ENCODE peak calls at places on chromosomes 2 and 18, in five cellular contexts. G, O, L, I and B are unnamed samples.

GRCh38 chr2:207662203-207662602 is 37.0 kb upstream of the METTL21A start:
- DNase-seq in G (no peak), O (no peak), L (no peak), I (no peak), B (no peak)

GRCh38 chr2:60984717-60985116 is 32.8 kb upstream of the PEX13 start:
- DNase-seq in G (no peak), O (no peak), L (no peak), I (no peak), B (no peak)

GRCh38 chr2:139160838-139161237 is 380.6 kb upstream of the NXPH2 start:
- DNase-seq in G (no peak), O (peak), L (no peak), I (no peak), B (no peak)

GRCh38 chr18:41353726-41354125 is 601.3 kb upstream of the PIK3C3 start:
- DNase-seq in G (peak), O (no peak), L (no peak), I (no peak), B (no peak)

GRCh38 chr2:219423656-219424378 is 5.6 kb downstream of the DES start:
- DNase-seq in G (no peak), O (no peak), L (no peak), I (no peak), B (no peak)

GRCh38 chr2:146489386-146489785 is 1355.4 kb upstream of the ACVR2A start:
- DNase-seq in G (no peak), O (peak), L (no peak), I (no peak), B (no peak)

GRCh38 chr18:55672574-55673361 is 84.8 kb upstream of the TCF4 start:
- DNase-seq in G (no peak), O (no peak), L (no peak), I (no peak), B (peak)

GRCh38 chr2:189876271-189876670 is 92.0 kb downstream of the PMS1 start:
- DNase-seq in G (peak), O (no peak), L (no peak), I (no peak), B (no peak)

GRCh38 chr2:237827421-237827987 is 28.9 kb downstream of the RBM44 start:
- DNase-seq in G (no peak), O (no peak), L (no peak), I (no peak), B (no peak)

GRCh38 chr2:86556508-86556907 is 6.7 kb downstream of the CHMP3 start:
- DNase-seq in G (no peak), O (peak), L (no peak), I (peak), B (no peak)

GRCh38 chr2:86552889-86553288 is 10.4 kb downstream of the CHMP3 start:
- DNase-seq in G (no peak), O (no peak), L (peak), I (no peak), B (no peak)
- TF ChIP-seq CTCF in G (no peak), O (no peak), L (no peak), I (no peak), B (no peak)

GRCh38 chr2:42829556-42830510 is 37.5 kb upstream of the HAAO start:
- DNase-seq in G (no peak), O (peak), L (no peak), I (no peak), B (peak)

GRCh38 chr2:42830922-42831574 is 38.7 kb upstream of the HAAO start:
- DNase-seq in G (no peak), O (no peak), L (no peak), I (no peak), B (no peak)

GRCh38 chr2:42824454-42824807 is 32.0 kb upstream of the HAAO start:
- DNase-seq in G (no peak), O (no peak), L (no peak), I (no peak), B (no peak)

GRCh38 chr2:42828487-42829416 is 36.4 kb upstream of the HAAO start:
- DNase-seq in G (peak), O (peak), L (peak), I (peak), B (peak)

DNA sequence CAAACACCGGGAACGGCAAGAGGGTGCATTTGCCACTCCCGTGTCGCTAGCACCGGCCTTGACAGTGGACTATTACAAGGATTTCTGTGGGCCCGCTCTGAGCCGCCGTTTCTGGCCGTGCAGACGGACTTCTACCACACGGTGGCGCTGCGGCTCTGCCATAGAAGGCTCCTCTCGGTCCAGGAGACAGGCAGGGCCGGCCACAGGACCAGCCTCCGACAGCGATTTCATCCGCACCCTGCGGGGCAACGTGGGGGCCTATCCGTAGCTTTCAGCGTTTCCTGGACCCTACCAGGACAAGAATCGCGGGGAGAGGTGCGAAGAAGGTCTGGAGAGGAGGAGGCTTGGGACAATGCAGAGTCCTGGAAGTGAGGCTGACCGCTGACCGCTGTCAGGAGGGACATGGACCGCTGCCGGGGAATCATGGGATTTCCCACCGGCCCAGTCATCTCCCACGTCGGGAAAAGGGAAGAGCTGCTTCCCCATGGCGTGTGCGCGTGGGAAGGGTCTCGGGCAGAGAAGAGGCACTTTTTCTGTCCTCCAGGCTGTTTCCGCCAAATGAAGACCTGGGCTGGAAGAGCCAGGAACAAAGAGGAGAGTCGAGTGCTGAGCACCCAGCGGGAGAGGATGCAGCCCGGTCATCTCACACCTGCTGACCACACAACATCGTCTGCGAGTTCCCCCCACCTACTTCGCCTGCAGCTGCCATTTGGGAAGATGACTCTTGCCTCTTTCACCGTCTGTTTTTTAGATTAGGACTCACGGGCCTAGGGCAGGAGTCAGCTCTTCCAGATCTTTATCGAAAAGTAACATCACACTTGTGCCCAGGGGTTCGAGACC is 35.5 kb upstream of the HAAO start:
- DNase-seq in G (peak), O (peak), L (peak), I (peak), B (peak)
- H3K4me3 ChIP-seq in G (peak), O (no peak), L (peak), I (peak), B (no peak)

DNA sequence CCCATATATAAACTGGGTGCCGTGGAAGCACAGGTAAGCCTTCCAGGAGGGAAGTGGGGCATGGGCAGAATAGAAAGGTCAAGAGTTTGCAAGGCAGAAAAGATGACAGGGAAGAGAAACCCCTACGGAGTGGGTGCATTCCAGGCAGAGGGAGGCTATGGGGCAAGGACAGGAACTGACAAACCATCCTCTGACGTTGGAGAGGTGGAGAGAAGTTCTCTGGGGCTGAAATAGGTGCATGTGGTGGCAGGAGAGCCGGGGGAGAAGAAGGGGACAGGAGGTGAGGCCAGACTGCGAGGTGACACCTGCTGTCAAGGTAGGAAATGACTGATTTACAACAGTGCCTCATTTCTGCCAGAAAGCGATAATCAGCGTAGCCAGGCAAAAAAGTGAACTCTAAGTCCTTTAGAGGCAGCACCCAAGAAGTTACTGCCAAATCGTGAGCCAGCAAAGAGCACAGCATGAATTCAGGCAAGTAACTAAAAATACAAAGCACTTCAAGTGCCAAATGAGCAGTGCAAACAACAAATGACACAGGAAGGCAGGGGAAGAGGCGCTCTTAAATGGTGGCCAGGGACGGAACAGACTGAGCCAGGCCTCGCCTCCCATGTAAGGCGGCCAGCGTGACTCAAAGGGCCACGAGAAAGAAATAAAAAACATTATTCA is 113.3 kb upstream of the ACVR1C start:
- DNase-seq in G (no peak), O (no peak), L (peak), I (no peak), B (no peak)
- TF ChIP-seq CTCF in G (no peak), O (no peak), L (no peak), I (no peak), B (no peak)

DNA sequence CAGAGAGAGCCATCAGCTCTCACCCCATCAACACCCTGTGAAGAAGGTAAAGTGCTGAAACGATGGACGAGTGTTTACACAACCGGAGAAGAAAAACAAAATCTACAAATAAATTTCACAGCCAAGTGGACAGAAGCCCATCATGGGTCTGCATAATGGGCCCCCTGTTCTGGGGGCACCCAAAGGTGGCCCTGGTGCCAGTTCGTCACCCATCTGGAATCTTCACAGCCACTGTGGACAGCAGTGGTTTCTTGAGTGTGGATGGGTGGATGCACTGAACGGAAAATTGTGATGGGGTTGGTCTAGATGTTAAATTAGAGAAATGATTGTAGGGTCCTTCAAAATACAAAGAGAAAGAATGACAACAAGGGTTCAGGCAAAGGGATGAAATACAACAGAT is 38.8 kb downstream of the ANKMY1 start:
- DNase-seq in G (no peak), O (no peak), L (no peak), I (no peak), B (no peak)
- H3K4me3 ChIP-seq in G (no peak), O (no peak), L (no peak), I (no peak), B (peak)

GRCh38 chr2:54254180-54254579 is 1.8 kb downstream of the TSPYL6 start:
- DNase-seq in G (no peak), O (no peak), L (no peak), I (no peak), B (no peak)
- TF ChIP-seq CTCF in G (peak), O (no peak), L (no peak), I (no peak), B (no peak)